ENCODE peak calls at places on chromosomes 16 and 17, in six cellular contexts. L is fibroblast of mammary gland, I is NCI-H460, Q is right cardiac atrium, Z is transverse colon, R is PC-9. X is an unnamed sample.

GRCh38 chr16:83813818-83814653 is 6.3 kb downstream of the HSBP1 start:
- DNase-seq in Z (peak), I (no peak), Q (no peak), L (peak), R (no peak), X (peak)

GRCh38 chr17:42548070-42548837 is 4.5 kb upstream of the HSD17B1 start:
- DNase-seq in Q (peak), L (no peak), R (no peak), I (peak), Z (peak), X (no peak)

GRCh38 chr17:58331815-58332719 is 3.5 kb upstream of the TSPOAP1 start:
- DNase-seq in Z (peak), R (no peak), Q (peak), L (no peak), I (no peak), X (no peak)

GRCh38 chr17:82835766-82836512 is 3.9 kb downstream of the ZNF750 start:
- DNase-seq in R (no peak), L (no peak), I (no peak), Z (no peak), Q (no peak), X (no peak)

GRCh38 chr16:735982-736453 is 4.8 kb downstream of the CIAO3 start:
- DNase-seq in I (no peak), Z (no peak), Q (no peak), R (no peak), L (no peak), X (no peak)

GRCh38 chr16:50604610-50605009 is 56.4 kb downstream of the NKD1 start:
- DNase-seq in L (no peak), R (no peak), Q (no peak), Z (no peak), I (no peak), X (no peak)

GRCh38 chr17:43880420-43880991 is 26.8 kb downstream of the MPP2 start:
- DNase-seq in Z (peak), L (no peak), I (peak), R (no peak), Q (peak), X (peak)

GRCh38 chr17:46841561-46842379 is 9.6 kb upstream of the WNT9B start:
- DNase-seq in R (no peak), I (no peak), L (no peak), Z (no peak), Q (peak), X (peak)

GRCh38 chr16:3971261-3971660 is 90.7 kb upstream of the CREBBP start:
- DNase-seq in Q (no peak), I (no peak), R (peak), Z (no peak), L (peak), X (peak)

GRCh38 chr16:10178079-10178478 is 4.1 kb downstream of the GRIN2A start:
- DNase-seq in R (no peak), Q (no peak), I (no peak), L (no peak), Z (no peak), X (peak)

GRCh38 chr16:19113577-19114358 is at the start of gene ITPRIPL2:
- DNase-seq in L (peak), I (peak), Z (peak), R (peak), Q (peak), X (peak)

GRCh38 chr16:72098936-72099335 is 5.3 kb downstream of the DHX38 start:
- DNase-seq in R (no peak), Z (no peak), Q (no peak), I (no peak), L (no peak), X (no peak)

GRCh38 chr16:53048139-53048915 is 4.4 kb downstream of the CHD9NB start:
- DNase-seq in L (no peak), Z (peak), R (no peak), Q (no peak), I (no peak), X (no peak)

GRCh38 chr17:17191961-17192381 is 14.2 kb downstream of the PLD6 start:
- DNase-seq in I (no peak), L (no peak), Z (no peak), Q (no peak), R (no peak), X (no peak)

GRCh38 chr17:63295288-63295687 is 150.8 kb downstream of the CYB561 start:
- DNase-seq in Q (no peak), R (no peak), I (no peak), L (no peak), Z (no peak), X (peak)

GRCh38 chr17:58084317-58084981 is 1.2 kb downstream of the DYNLL2 start:
- DNase-seq in Q (peak), R (peak), I (no peak), L (peak), Z (peak), X (peak)

GRCh38 chr17:44558349-44559287 is 1.3 kb downstream of the FZD2 start:
- DNase-seq in Q (peak), Z (no peak), R (no peak), L (no peak), I (no peak), X (peak)

GRCh38 chr16:1991135-1991551 is 1.4 kb downstream of the SYNGR3 start:
- DNase-seq in Q (peak), R (no peak), I (no peak), Z (peak), L (no peak), X (no peak)

GRCh38 chr16:86854058-86854621 is 275.8 kb downstream of the FOXL1 start:
- DNase-seq in R (no peak), L (peak), Q (no peak), I (no peak), Z (no peak), X (peak)

GRCh38 chr17:79020631-79021301 is 3.2 kb upstream of the C1QTNF1 start:
- DNase-seq in Z (no peak), R (no peak), Q (peak), I (no peak), L (no peak), X (peak)

GRCh38 chr17:79789943-79790804 is 6.7 kb downstream of the CBX8 start:
- DNase-seq in R (no peak), I (no peak), L (no peak), Z (peak), Q (peak), X (peak)

GRCh38 chr16:19929062-19929511 is 44.4 kb upstream of the GPRC5B start:
- DNase-seq in I (no peak), Q (no peak), R (no peak), Z (no peak), L (no peak), X (no peak)

GRCh38 chr17:6666077-6666521 is 14.5 kb downstream of the C17orf100 start:
- DNase-seq in Q (peak), Z (peak), I (peak), L (peak), R (peak), X (peak)

GRCh38 chr17:17819561-17819995 is 17.2 kb downstream of the SREBF1 start:
- DNase-seq in L (peak), I (peak), Q (peak), Z (peak), R (peak), X (peak)

GRCh38 chr17:35214192-35214591 is 20.0 kb upstream of the SLC35G3 start:
- DNase-seq in R (no peak), Q (no peak), Z (no peak), L (no peak), I (no peak), X (no peak)

GRCh38 chr16:4183258-4184037 is 58.4 kb downstream of the SRL start:
- DNase-seq in I (peak), Q (peak), L (peak), R (peak), Z (peak), X (peak)

GRCh38 chr16:88613911-88614817 is 24.2 kb upstream of the IL17C start:
- DNase-seq in Z (no peak), L (no peak), I (no peak), Q (no peak), R (peak), X (peak)

GRCh38 chr17:78125976-78126894 is 2.3 kb downstream of the TMC6 start:
- DNase-seq in R (no peak), Q (peak), Z (no peak), I (no peak), L (no peak), X (no peak)

GRCh38 chr17:36673637-36674277 is 72.4 kb downstream of the MRM1 start:
- DNase-seq in R (no peak), Z (no peak), Q (no peak), I (no peak), L (no peak), X (no peak)

GRCh38 chr16:15450624-15451023 is 16.2 kb downstream of the BMERB1 start:
- DNase-seq in Z (no peak), R (no peak), Q (peak), L (peak), I (no peak), X (no peak)

GRCh38 chr17:70661342-70662222 is 492.2 kb downstream of the KCNJ2 start:
- DNase-seq in Q (no peak), L (peak), R (no peak), I (no peak), Z (peak), X (no peak)

GRCh38 chr16:359871-360697 is 7.6 kb upstream of the AXIN1 start:
- DNase-seq in R (no peak), Z (peak), Q (peak), I (no peak), L (no peak), X (no peak)

GRCh38 chr17:59839646-59840328 is 53.0 kb downstream of the TUBD1 start:
- DNase-seq in R (peak), L (peak), I (no peak), Q (no peak), Z (no peak), X (peak)

GRCh38 chr17:74736423-74737298 is at the start of gene RAB37:
- DNase-seq in L (peak), R (no peak), I (no peak), Z (peak), Q (peak), X (peak)

GRCh38 chr16:86874141-86874540 is 295.8 kb downstream of the FOXL1 start:
- DNase-seq in I (no peak), L (peak), Q (peak), Z (no peak), R (no peak), X (peak)

GRCh38 chr16:11621920-11622651 is 35.4 kb upstream of the LITAF start:
- DNase-seq in I (no peak), R (no peak), Z (no peak), Q (peak), L (no peak), X (peak)

GRCh38 chr16:67150833-67151396 is at the start of gene B3GNT9:
- DNase-seq in R (no peak), L (peak), Q (peak), Z (peak), I (no peak), X (peak)

GRCh38 chr17:17562145-17562529 is 29.4 kb downstream of the PEMT start:
- DNase-seq in I (no peak), R (no peak), L (no peak), Q (no peak), Z (no peak), X (no peak)

GRCh38 chr17:10631048-10631700 is 25.9 kb downstream of the MYH3 start:
- DNase-seq in R (no peak), Q (no peak), I (peak), L (peak), Z (peak), X (peak)

GRCh38 chr16:53988136-53988535 is 284.2 kb downstream of the FTO start:
- DNase-seq in L (no peak), I (no peak), Q (no peak), Z (no peak), R (no peak), X (no peak)

X was measured in adipocyte.